ENCODE peak calls at places on chromosomes 12 and 14, in eight cellular contexts. M is head of caudate nucleus; Z is activated CD4-positive, alpha-beta T cell treated with anti-CD3 and anti-CD28 coated beads for 24 hours; T is activated T-helper 1 cell treated with Interleukin-2 at 50 U/mL for 16 hours; D is stomach; L is T-helper 2 cell; A is fibroblast of the aortic adventitia; S is CD4-positive, CD25-positive, alpha-beta regulatory T cell. F is an unnamed sample.

GRCh38 chr14:23722675-23723074 is 86.5 kb downstream of the DHRS2 start:
- DNase-seq in M (no peak), Z (no peak), T (no peak), D (no peak), L (no peak), A (no peak), S (no peak), F (no peak)

GRCh38 chr14:33229269-33229924 is 290.7 kb downstream of the NPAS3 start:
- DNase-seq in M (peak; percentile 50), Z (no peak), T (no peak), D (no peak), L (no peak), A (no peak), S (no peak), F (no peak)

GRCh38 chr14:68349900-68350323 is 443.0 kb downstream of the ZFP36L1 start:
- DNase-seq in M (no peak), Z (no peak), T (no peak), D (peak; percentile 39), L (no peak), A (peak; percentile 20), S (no peak), F (no peak)

GRCh38 chr14:70808023-70808401 is 1.3 kb downstream of the MAP3K9 start:
- DNase-seq in M (no peak), Z (no peak), T (peak; percentile 29), D (peak; percentile 56), L (peak; percentile 16), A (no peak), S (peak; percentile 88), F (peak; percentile 65)

GRCh38 chr14:88993946-88994345 is 169.5 kb downstream of the TTC8 start:
- DNase-seq in M (no peak), Z (no peak), T (no peak), D (no peak), L (no peak), A (peak; percentile 77), S (no peak), F (no peak)

GRCh38 chr14:96237641-96238040 is 18.4 kb upstream of the BDKRB1 start:
- DNase-seq in M (no peak), Z (no peak), T (no peak), D (no peak), L (no peak), A (no peak), S (no peak), F (no peak)

GRCh38 chr14:52080171-52080800 is 11.4 kb upstream of the NID2 start:
- DNase-seq in M (no peak), Z (no peak), T (no peak), D (no peak), L (no peak), A (peak; percentile 90), S (no peak), F (no peak)

GRCh38 chr14:104393898-104394605 is 185.5 kb upstream of the C14orf180 start:
- DNase-seq in M (no peak), Z (peak; percentile 18), T (peak; percentile 72), D (peak; percentile 63), L (peak; percentile 22), A (no peak), S (peak; percentile 93), F (peak; percentile 59)

GRCh38 chr12:132046561-132046960 is 96.8 kb downstream of the EP400 start:
- DNase-seq in M (no peak), Z (no peak), T (no peak), D (no peak), L (no peak), A (peak; percentile 89), S (no peak), F (no peak)

GRCh38 chr12:50765325-50765911 is 1.5 kb downstream of the ATF1 start:
- DNase-seq in M (peak; percentile 26), Z (peak; percentile 13), T (no peak), D (peak; percentile 34), L (peak; percentile 7), A (peak; percentile 60), S (peak; percentile 82), F (peak; percentile 57)

GRCh38 chr12:31324116-31324844 is 1.7 kb downstream of the SINHCAF start:
- DNase-seq in M (peak; percentile 27), Z (peak; percentile 52), T (peak; percentile 71), D (peak; percentile 83), L (peak; percentile 51), A (peak; percentile 66), S (peak; percentile 84), F (peak; percentile 81)

GRCh38 chr12:132108211-132108832 is 35.8 kb downstream of the DDX51 start:
- DNase-seq in M (no peak), Z (no peak), T (no peak), D (no peak), L (no peak), A (no peak), S (no peak), F (no peak)

GRCh38 chr14:31265701-31266398 is 58.3 kb upstream of the HECTD1 start:
- DNase-seq in M (no peak), Z (no peak), T (no peak), D (peak; percentile 66), L (no peak), A (peak; percentile 80), S (peak; percentile 69), F (no peak)

GRCh38 chr12:68106160-68106559 is 53.4 kb downstream of the IFNG start:
- DNase-seq in M (no peak), Z (no peak), T (no peak), D (no peak), L (no peak), A (peak; percentile 1), S (no peak), F (no peak)

GRCh38 chr12:6700646-6701051 is at the start of gene PIANP:
- DNase-seq in M (peak; percentile 54), Z (no peak), T (peak; percentile 43), D (peak; percentile 36), L (peak; percentile 31), A (no peak), S (peak; percentile 37), F (peak; percentile 48)

GRCh38 chr12:72295744-72296143 is 23.6 kb downstream of the TRHDE start:
- DNase-seq in M (no peak), Z (no peak), T (no peak), D (no peak), L (no peak), A (no peak), S (no peak), F (no peak)